ENCODE peak calls at places on chromosome 7, in six cellular contexts. T is AG09309, L is astrocyte of the spinal cord, P is astrocyte, R is brain microvascular endothelial cell, A is right lobe of liver. C is an unnamed sample.

GRCh38 chr7:30347226-30348082 is 63.1 kb downstream of the ZNRF2 start:
- DNase-seq in L (no peak), R (no peak), A (no peak), P (no peak), T (no peak), C (no peak)

GRCh38 chr7:18475488-18475887 is 20.1 kb upstream of the HDAC9 start:
- DNase-seq in R (no peak), L (no peak), P (no peak), T (no peak), A (no peak), C (no peak)

GRCh38 chr7:55963584-55964168 is 709 bp upstream of the NIPSNAP2 start:
- DNase-seq in T (no peak), P (no peak), A (no peak), L (no peak), R (no peak), C (no peak)

GRCh38 chr7:82257118-82257695 is 186.4 kb downstream of the CACNA2D1 start:
- DNase-seq in L (no peak), R (no peak), P (no peak), T (no peak), A (no peak), C (no peak)

GRCh38 chr7:8232999-8233847 is 28.7 kb downstream of the ICA1 start:
- DNase-seq in T (no peak), P (peak), A (no peak), R (peak), L (no peak), C (no peak)

GRCh38 chr7:584122-584465 is 64.4 kb upstream of the PDGFA start:
- DNase-seq in P (no peak), A (no peak), L (no peak), R (no peak), T (no peak), C (no peak)

GRCh38 chr7:40972426-40972825 is 730.5 kb downstream of the INHBA start:
- DNase-seq in R (no peak), L (no peak), T (no peak), A (no peak), P (no peak), C (no peak)

GRCh38 chr7:122082670-122083069 is 61.4 kb downstream of the AASS start:
- DNase-seq in P (peak), T (no peak), A (no peak), R (no peak), L (no peak), C (no peak)

GRCh38 chr7:50791921-50792341 is 9.2 kb upstream of the GRB10 start:
- DNase-seq in P (no peak), R (peak), A (no peak), T (no peak), L (peak), C (no peak)

GRCh38 chr7:151051108-151051507 is 2.8 kb downstream of the ASIC3 start:
- DNase-seq in P (peak), A (no peak), L (peak), T (no peak), R (peak), C (no peak)

GRCh38 chr7:148110097-148110868 is 480.3 kb upstream of the C7orf33 start:
- DNase-seq in P (no peak), A (no peak), R (no peak), T (no peak), L (no peak), C (no peak)

GRCh38 chr7:99102809-99103690 is 40.9 kb downstream of the SMURF1 start:
- DNase-seq in R (peak), T (no peak), A (no peak), P (peak), L (peak), C (peak)

GRCh38 chr7:96723622-96724021 is 14.0 kb upstream of the SEM1 start:
- DNase-seq in T (no peak), A (no peak), L (no peak), R (no peak), P (no peak), C (no peak)

GRCh38 chr7:29207023-29207422 is 12.4 kb downstream of the CHN2 start:
- DNase-seq in P (no peak), A (no peak), T (no peak), L (no peak), R (no peak), C (no peak)

GRCh38 chr7:120865191-120865976 is 7.4 kb upstream of the TSPAN12 start:
- DNase-seq in P (no peak), R (no peak), L (no peak), A (no peak), T (no peak), C (no peak)

GRCh38 chr7:111088328-111088727 is 2.6 kb upstream of the LRRN3 start:
- DNase-seq in A (no peak), P (no peak), T (no peak), R (no peak), L (no peak), C (no peak)

GRCh38 chr7:111089822-111090426 is 1.0 kb upstream of the LRRN3 start:
- DNase-seq in T (no peak), R (peak), P (no peak), L (peak), A (no peak), C (no peak)

GRCh38 chr7:111091623-111092370 is 870 bp downstream of the LRRN3 start:
- DNase-seq in R (peak), T (no peak), A (no peak), L (no peak), P (no peak), C (no peak)

GRCh38 chr7:111092406-111093160 is 1.7 kb downstream of the LRRN3 start:
- DNase-seq in L (no peak), R (no peak), A (no peak), T (no peak), P (no peak), C (no peak)

DNA sequence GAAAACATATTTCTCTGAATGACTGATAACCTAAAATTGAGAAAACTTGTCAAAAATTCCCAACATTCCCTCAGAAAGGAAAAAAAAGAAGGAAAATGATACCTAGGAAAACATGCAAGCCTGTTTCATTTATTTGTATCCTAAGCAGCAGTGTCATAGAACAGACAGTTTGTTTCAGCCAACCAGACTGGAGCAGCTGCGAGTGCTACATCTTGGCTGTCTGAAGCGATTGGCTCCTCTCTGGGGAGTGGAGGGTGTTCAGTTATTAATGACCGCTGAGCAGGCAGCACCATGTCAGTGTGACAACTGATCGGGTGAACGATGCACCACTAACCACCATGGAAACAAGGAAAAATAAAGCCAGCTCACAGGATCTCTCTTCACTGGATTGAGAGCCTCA is at the start of gene LRRN3:
- DNase-seq in L (peak), T (no peak), R (peak), P (peak), A (no peak), C (no peak)
- H3K4me3 ChIP-seq in L (peak), T (peak), R (peak), P (peak), A (no peak), C (no peak)

DNA sequence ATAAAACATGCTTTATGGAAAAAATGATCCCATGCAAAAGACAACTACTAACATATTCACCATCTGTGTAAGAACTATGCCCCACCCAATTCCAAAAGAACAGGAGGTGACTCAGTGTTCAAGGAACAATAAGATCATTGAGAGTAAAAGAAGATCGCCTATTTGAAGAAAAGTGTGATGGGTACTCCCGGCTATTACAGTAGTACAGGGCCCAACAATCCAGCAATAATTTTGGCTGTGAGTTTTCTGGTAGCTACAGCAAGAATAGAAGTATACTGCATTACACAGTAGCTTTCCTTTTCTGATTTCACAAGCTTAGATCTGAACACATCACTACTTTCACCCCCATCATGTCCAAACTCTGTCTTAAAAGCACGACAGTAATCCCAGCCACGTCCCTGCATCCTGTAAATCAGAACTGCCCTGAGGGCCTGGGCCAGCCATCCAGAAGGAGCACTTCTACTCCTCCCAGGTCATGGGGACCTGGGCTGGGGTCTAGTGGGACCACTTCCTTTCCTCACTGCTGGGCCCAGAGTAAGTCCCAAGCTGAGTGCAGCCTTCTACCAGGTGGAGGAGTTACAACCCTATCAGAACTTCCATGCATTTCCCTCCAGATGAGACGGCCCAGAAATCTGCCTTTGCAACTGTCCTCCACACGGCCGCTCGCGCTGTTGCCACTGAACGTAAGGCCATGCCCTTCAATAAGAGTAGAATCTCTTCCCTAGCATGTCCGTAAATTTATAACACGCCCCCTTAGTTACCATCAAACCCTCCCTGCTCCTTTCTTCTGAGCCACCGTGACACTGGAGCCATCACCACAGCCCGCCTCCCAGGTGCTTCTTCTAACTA is 7.9 kb downstream of the ESYT2 start:
- DNase-seq in T (peak), A (no peak), L (peak), P (peak), R (peak), C (peak)
- H3K4me3 ChIP-seq in T (no peak), A (no peak), L (no peak), P (peak), R (no peak), C (no peak)

GRCh38 chr7:12714436-12714737 is 27.0 kb downstream of the ARL4A start:
- DNase-seq in L (no peak), P (no peak), A (no peak), R (no peak), T (no peak), C (no peak)
- H3K4me3 ChIP-seq in L (no peak), P (no peak), A (no peak), R (no peak), T (no peak), C (no peak)

DNA sequence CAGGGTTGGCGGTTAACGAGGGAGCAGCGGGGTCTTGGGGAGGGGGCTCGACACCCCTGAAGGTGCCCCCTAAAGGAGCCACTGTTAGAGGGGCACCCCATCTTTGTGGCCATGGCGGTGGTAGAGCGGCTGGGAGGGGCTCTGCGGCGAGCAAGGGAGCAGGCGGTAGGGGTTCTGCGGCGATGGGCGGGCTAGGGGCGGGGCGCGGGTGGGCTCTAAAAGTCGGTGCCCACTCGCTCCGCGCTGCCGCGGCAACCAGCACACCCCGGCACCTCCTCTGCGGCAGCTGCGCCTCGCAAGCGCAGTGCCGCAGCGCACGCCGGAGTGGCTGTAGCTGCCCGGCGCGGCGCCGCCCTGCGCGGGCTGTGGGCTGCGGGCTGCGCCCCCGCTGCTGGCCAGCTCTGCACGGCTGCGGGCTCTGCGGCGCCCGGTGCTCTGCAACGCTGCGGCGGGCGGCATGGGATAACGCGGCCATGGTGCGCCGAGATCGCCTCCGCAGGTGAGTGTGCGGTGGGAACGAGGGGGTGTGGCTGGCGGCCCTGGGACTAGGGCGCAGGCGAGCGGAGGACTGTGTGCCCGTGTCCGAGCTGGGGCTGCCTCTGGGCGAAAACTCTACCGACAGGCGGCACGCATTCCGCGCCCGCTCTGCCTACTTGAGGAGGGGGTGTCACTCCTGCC is at the start of gene MEST:
- DNase-seq in A (peak), L (peak), R (no peak), P (peak), T (no peak), C (no peak)
- H3K4me3 ChIP-seq in A (peak), L (peak), R (peak), P (peak), T (peak), C (peak)